ENCODE peak calls at places on chromosomes 12 and 14, in nine cellular contexts. A is stomach; S is stimulated activated naive CD8-positive, alpha-beta T cell treated with anti-CD3 and anti-CD28 coated beads, Interleukin-15, Interleukin-2, amounts not matched to agents 100 U/mL and 50 U/mL, for 24 hours; U is epithelial cell of esophagus; Q is non-pigmented ciliary epithelial cell; E is AG04450; B is AG10803; N is MM.1S; W is NCI-H510A treated with DMSO at 0.1 percent for 48 hours. R is an unnamed sample.

GRCh38 chr14:75401356-75401755 is 26.5 kb upstream of the JDP2 start:
- DNase-seq in A (no peak), S (no peak), U (no peak), Q (peak), E (no peak), B (peak), N (no peak), W (peak), R (no peak)

GRCh38 chr12:46131729-46132128 is 137.1 kb downstream of the SLC38A1 start:
- DNase-seq in A (no peak), S (no peak), U (peak), Q (no peak), E (no peak), B (peak), N (peak), W (no peak), R (peak)

GRCh38 chr14:70753518-70753953 is 55.8 kb downstream of the MAP3K9 start:
- DNase-seq in A (peak), S (no peak), U (no peak), Q (no peak), E (no peak), B (no peak), N (no peak), W (no peak), R (peak)

GRCh38 chr12:31578632-31579031 is 12.3 kb downstream of the DENND5B start:
- DNase-seq in A (no peak), S (no peak), U (no peak), Q (no peak), E (no peak), B (peak), N (no peak), W (no peak), R (no peak)

GRCh38 chr14:55272922-55273321 is 1.7 kb downstream of the FBXO34 start:
- DNase-seq in A (no peak), S (no peak), U (peak), Q (no peak), E (no peak), B (no peak), N (no peak), W (no peak), R (no peak)

GRCh38 chr14:36301159-36301558 is 19.3 kb downstream of the MBIP start:
- DNase-seq in A (peak), S (no peak), U (no peak), Q (no peak), E (no peak), B (no peak), N (no peak), W (no peak), R (no peak)

GRCh38 chr14:25350802-25351201 is 300.9 kb upstream of the STXBP6 start:
- DNase-seq in A (no peak), S (no peak), U (no peak), Q (no peak), E (no peak), B (no peak), N (no peak), W (no peak), R (no peak)

GRCh38 chr12:110677206-110677911 is 11.6 kb downstream of the HVCN1 start:
- DNase-seq in A (no peak), S (no peak), U (no peak), Q (no peak), E (no peak), B (no peak), N (peak), W (no peak), R (no peak)

GRCh38 chr12:131351319-131352028 is 359.4 kb upstream of the SFSWAP start:
- DNase-seq in A (no peak), S (no peak), U (no peak), Q (no peak), E (no peak), B (no peak), N (no peak), W (no peak), R (no peak)

GRCh38 chr12:28202374-28203130 is 12.3 kb downstream of the CCDC91 start:
- DNase-seq in A (peak), S (no peak), U (no peak), Q (no peak), E (no peak), B (no peak), N (no peak), W (no peak), R (no peak)

GRCh38 chr14:105627701-105628100 is 101.3 kb downstream of the TMEM121 start:
- DNase-seq in A (no peak), S (no peak), U (no peak), Q (no peak), E (no peak), B (no peak), N (no peak), W (no peak), R (no peak)

GRCh38 chr12:52464921-52465320 is 8.7 kb downstream of the KRT6C start:
- DNase-seq in A (no peak), S (no peak), U (no peak), Q (no peak), E (no peak), B (no peak), N (no peak), W (no peak), R (no peak)

GRCh38 chr14:77105118-77105517 is 7.1 kb downstream of the CIPC start:
- DNase-seq in A (no peak), S (no peak), U (no peak), Q (no peak), E (no peak), B (no peak), N (no peak), W (no peak), R (no peak)

GRCh38 chr12:105676694-105677093 is 346.2 kb downstream of the C12orf75 start:
- DNase-seq in A (peak), S (no peak), U (peak), Q (no peak), E (no peak), B (no peak), N (no peak), W (no peak), R (no peak)

R was measured in Caco-2.